ENCODE peak calls at places on chromosomes 7 and 10, in five cellular contexts. M is neural crest cell, O is ascending aorta, U is foreskin keratinocyte, T is AG09319. E is an unnamed sample.
A peak's percentile ranks its signal among the peaks of the same experiment; 100 is the strongest.

GRCh38 chr7:85019176-85019575 is 167.7 kb downstream of the SEMA3D start:
- DNase-seq in M (no peak), O (no peak), U (no peak), T (no peak), E (no peak)

GRCh38 chr7:159030490-159031134 is 114.1 kb downstream of the VIPR2 start:
- DNase-seq in M (peak; percentile 61), O (no peak), U (no peak), T (no peak), E (peak; percentile 80)

GRCh38 chr7:38169862-38170261 is 8.2 kb upstream of the STARD3NL start:
- DNase-seq in M (no peak), O (peak; percentile 64), U (no peak), T (peak; percentile 85), E (no peak)

GRCh38 chr7:8773518-8773917 is 340.1 kb downstream of the NXPH1 start:
- DNase-seq in M (no peak), O (no peak), U (no peak), T (no peak), E (no peak)

GRCh38 chr7:91164531-91164930 is 99.7 kb upstream of the FZD1 start:
- DNase-seq in M (no peak), O (no peak), U (no peak), T (no peak), E (no peak)

GRCh38 chr7:4726051-4726450 is 44.0 kb downstream of the FOXK1 start:
- DNase-seq in M (no peak), O (no peak), U (no peak), T (no peak), E (no peak)

GRCh38 chr7:123293710-123294109 is 93.9 kb upstream of the SLC13A1 start:
- DNase-seq in M (no peak), O (no peak), U (no peak), T (no peak), E (no peak)

GRCh38 chr10:102235598-102235920 is 5.8 kb downstream of the PITX3 start:
- DNase-seq in M (no peak), O (no peak), U (peak; percentile 53), T (no peak), E (no peak)

GRCh38 chr10:37584643-37585042 is 272.8 kb downstream of the ZNF248 start:
- DNase-seq in M (no peak), O (no peak), U (no peak), T (no peak), E (no peak)

GRCh38 chr10:27558612-27559020 is 54.5 kb downstream of the RAB18 start:
- DNase-seq in M (peak; percentile 61), O (no peak), U (no peak), T (peak; percentile 42), E (peak; percentile 55)

GRCh38 chr7:18547509-18548187 is 52.1 kb downstream of the HDAC9 start:
- DNase-seq in M (no peak), O (no peak), U (no peak), T (no peak), E (no peak)

GRCh38 chr10:42874713-42875387 is 92.3 kb downstream of the BMS1 start:
- DNase-seq in M (no peak), O (no peak), U (no peak), T (no peak), E (no peak)

GRCh38 chr7:50793115-50793946 is 10.6 kb upstream of the GRB10 start:
- DNase-seq in M (peak; percentile 51), O (no peak), U (no peak), T (no peak), E (peak; percentile 68)

GRCh38 chr7:69002416-69002815 is 595.9 kb upstream of the AUTS2 start:
- DNase-seq in M (no peak), O (no peak), U (no peak), T (no peak), E (no peak)

GRCh38 chr10:91616124-91616523 is 16.7 kb downstream of the PPP1R3C start:
- DNase-seq in M (no peak), O (no peak), U (no peak), T (no peak), E (no peak)

GRCh38 chr10:91614254-91614624 is 18.6 kb downstream of the PPP1R3C start:
- DNase-seq in M (no peak), O (no peak), U (no peak), T (no peak), E (no peak)

GRCh38 chr10:91613411-91614253 is 19.2 kb downstream of the PPP1R3C start:
- DNase-seq in M (no peak), O (no peak), U (peak; percentile 77), T (peak; percentile 84), E (no peak)

GRCh38 chr10:91621483-91622113 is 11.3 kb downstream of the PPP1R3C start:
- DNase-seq in M (no peak), O (no peak), U (no peak), T (no peak), E (no peak)

DNA sequence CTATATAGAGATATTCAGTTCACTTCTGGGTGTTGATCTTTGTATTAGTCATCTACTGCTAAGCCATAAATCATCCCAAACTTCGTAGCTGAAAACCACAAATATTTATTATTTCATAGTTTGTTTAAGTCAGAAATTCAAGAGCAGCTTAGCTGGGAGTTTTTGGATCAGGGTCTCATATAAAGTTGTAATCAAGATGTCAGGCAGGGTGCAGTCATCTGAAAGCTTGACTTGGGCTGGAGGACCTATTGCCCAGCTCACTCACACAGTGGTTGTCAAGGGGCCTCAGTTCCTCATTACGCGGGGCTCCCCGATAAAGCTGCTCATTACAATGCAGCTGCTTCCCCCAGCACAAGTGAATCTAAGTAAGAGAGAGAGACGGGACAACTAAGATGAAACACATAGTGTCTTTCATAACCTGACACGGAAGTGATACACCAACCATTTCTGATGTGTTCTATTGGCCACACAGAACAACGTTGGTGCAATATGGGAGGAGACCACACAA is 15.7 kb downstream of the PPP1R3C start:
- DNase-seq in M (no peak), O (no peak), U (peak; percentile 70), T (no peak), E (no peak)
- TF ChIP-seq CTCF in M (no peak), O (no peak), U (no peak), T (no peak), E (no peak)

GRCh38 chr7:149469806-149470205 is 8.9 kb upstream of the ZNF777 start:
- DNase-seq in M (no peak), O (no peak), U (no peak), T (no peak), E (no peak)

GRCh38 chr7:149467321-149467859 is 6.5 kb upstream of the ZNF777 start:
- DNase-seq in M (no peak), O (no peak), U (no peak), T (no peak), E (no peak)

GRCh38 chr7:149466364-149466763 is 5.5 kb upstream of the ZNF777 start:
- DNase-seq in M (no peak), O (no peak), U (no peak), T (no peak), E (no peak)

GRCh38 chr7:149471289-149471953 is 10.6 kb upstream of the ZNF777 start:
- DNase-seq in M (no peak), O (no peak), U (no peak), T (no peak), E (no peak)

DNA sequence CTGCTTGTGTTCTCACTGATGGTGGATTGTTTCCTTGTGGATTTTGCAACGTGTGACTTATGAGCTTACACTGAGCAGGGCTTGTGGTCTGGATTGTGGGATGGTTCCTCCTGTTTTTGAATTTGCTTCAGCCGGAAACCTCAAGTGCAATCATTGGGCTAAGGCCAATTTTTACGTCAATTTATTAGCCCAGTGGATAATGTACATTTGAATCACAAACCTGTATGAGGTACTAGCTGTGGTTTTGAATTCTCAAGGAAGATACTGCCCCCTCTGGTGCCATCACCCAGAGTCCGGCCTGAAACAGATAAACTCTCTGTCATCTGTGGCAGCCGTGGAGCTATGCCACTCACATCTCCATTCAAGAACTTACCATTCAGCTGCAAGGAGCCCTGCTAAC is 7.3 kb upstream of the ZNF777 start:
- DNase-seq in M (no peak), O (no peak), U (no peak), T (no peak), E (no peak)
- TF ChIP-seq CTCF in M (no peak), O (no peak), U (no peak), T (no peak), E (no peak)

GRCh38 chr10:11702264-11702663 is 39.9 kb upstream of the ECHDC3 start:
- DNase-seq in M (no peak), O (no peak), U (no peak), T (no peak), E (no peak)

GRCh38 chr10:11704087-11704486 is 38.1 kb upstream of the ECHDC3 start:
- DNase-seq in M (no peak), O (no peak), U (no peak), T (no peak), E (no peak)

GRCh38 chr10:11705687-11706086 is 36.5 kb upstream of the ECHDC3 start:
- DNase-seq in M (no peak), O (no peak), U (no peak), T (no peak), E (no peak)

GRCh38 chr10:11707936-11708335 is 34.2 kb upstream of the ECHDC3 start:
- DNase-seq in M (no peak), O (no peak), U (no peak), T (no peak), E (no peak)

DNA sequence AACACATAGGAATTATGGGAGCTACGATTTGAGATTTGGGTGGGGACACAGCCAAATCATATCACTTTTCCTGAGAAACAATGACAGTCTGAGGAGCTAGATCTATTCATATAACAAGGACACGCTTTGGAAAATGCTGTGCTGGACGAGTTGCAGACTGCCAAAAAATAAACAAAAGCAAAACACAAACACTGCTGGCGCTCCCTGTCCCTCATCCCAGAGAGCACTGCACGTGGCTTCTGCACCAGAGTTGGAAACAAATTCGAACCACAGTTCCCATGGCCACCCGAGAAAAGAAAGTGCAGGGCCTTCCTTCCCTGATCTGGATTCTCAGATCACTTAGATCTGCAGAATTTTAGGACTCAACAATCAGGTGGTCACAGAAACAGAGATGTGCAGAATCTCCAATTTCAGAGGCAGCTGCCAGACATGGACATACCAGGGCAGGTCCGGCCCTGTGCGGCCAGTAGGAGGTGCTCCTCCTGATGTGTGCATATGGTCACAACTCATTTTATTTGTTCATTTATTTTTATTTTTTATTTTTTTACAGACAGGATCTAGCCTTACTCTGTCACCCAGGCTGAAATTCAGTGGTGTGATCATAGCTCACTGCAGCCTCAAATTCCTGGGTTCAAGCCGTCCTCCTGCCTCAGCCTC is 35.1 kb upstream of the ECHDC3 start:
- DNase-seq in M (no peak), O (no peak), U (no peak), T (no peak), E (no peak)
- TF ChIP-seq CTCF in M (no peak), O (no peak), U (peak; percentile 29), T (no peak), E (no peak)

GRCh38 chr7:86848226-86848625 is 204.5 kb downstream of the GRM3 start:
- DNase-seq in M (no peak), O (no peak), U (no peak), T (no peak), E (no peak)

GRCh38 chr7:86844608-86845007 is 200.9 kb downstream of the GRM3 start:
- DNase-seq in M (no peak), O (no peak), U (no peak), T (no peak), E (no peak)

DNA sequence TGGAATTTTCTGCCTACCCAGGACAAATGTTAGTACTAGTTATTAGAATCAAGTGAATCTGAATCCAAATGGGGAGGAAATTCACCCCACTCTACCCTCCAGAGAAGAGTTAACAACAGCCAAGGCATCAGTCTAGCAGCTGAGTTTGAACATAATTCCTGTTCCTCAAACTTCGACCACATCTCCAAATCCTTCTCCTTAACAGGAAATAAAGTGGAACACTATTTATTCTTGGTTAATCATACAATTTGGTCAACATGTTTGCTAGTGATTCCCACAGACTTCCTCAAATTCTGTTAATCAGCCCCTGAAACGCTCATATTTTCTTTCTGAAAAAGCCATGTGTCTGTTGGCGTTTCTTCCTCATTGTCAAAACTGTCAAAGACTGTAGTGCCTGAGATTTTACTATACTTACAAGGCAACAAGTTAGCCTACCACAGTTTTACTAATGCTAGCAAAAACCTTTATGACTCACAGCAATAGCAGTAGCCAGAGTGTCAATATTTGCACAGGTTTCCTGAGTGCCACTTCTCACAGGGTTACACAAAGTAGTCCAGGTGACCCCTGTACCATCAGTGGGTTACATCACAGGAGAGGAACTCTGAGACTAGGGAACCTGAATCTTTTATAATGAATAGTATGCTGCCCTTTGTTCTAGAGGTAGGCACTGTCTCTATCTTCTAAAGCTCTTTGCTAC is 202.9 kb downstream of the GRM3 start:
- DNase-seq in M (no peak), O (no peak), U (no peak), T (no peak), E (no peak)
- TF ChIP-seq CTCF in M (no peak), O (no peak), U (no peak), T (no peak), E (no peak)